ENCODE peak calls at places on chromosomes 5 and 9, in seven cellular contexts. One of them, this sample, is unnamed.

GRCh38 chr9:14173730-14174129 is 140.2 kb downstream of the NFIB start:
- DNase-seq in CD8-positive, alpha-beta T cell: no peak
- DNase-seq in naive thymus-derived CD4-positive, alpha-beta T cell: no peak
- DNase-seq in KBM-7: no peak
- DNase-seq in fibroblast of pulmonary artery: no peak
- DNase-seq in progenitor cell of endocrine pancreas: no peak
- DNase-seq in Calu3: no peak
- DNase-seq in this sample: no peak

GRCh38 chr5:150642567-150642927 is 2.1 kb downstream of the SYNPO start:
- DNase-seq in progenitor cell of endocrine pancreas: no peak
- DNase-seq in CD8-positive, alpha-beta T cell: no peak
- DNase-seq in Calu3: peak; percentile 67
- DNase-seq in KBM-7: no peak
- DNase-seq in fibroblast of pulmonary artery: peak; percentile 95
- DNase-seq in naive thymus-derived CD4-positive, alpha-beta T cell: no peak
- DNase-seq in this sample: peak; percentile 97

GRCh38 chr9:86946712-86947145 is 577 bp downstream of the GAS1 start:
- DNase-seq in fibroblast of pulmonary artery: peak; percentile 66
- DNase-seq in naive thymus-derived CD4-positive, alpha-beta T cell: peak; percentile 46
- DNase-seq in CD8-positive, alpha-beta T cell: peak; percentile 44
- DNase-seq in Calu3: no peak
- DNase-seq in KBM-7: peak; percentile 61
- DNase-seq in progenitor cell of endocrine pancreas: no peak
- DNase-seq in this sample: peak; percentile 51

GRCh38 chr5:125180222-125180621 is 433.8 kb upstream of the ZNF608 start:
- DNase-seq in naive thymus-derived CD4-positive, alpha-beta T cell: no peak
- DNase-seq in KBM-7: no peak
- DNase-seq in CD8-positive, alpha-beta T cell: no peak
- DNase-seq in progenitor cell of endocrine pancreas: no peak
- DNase-seq in fibroblast of pulmonary artery: peak; percentile 63
- DNase-seq in Calu3: no peak
- DNase-seq in this sample: no peak

GRCh38 chr9:111598730-111599091 is 736 bp downstream of the PTGR1 start:
- DNase-seq in Calu3: no peak
- DNase-seq in fibroblast of pulmonary artery: peak; percentile 63
- DNase-seq in progenitor cell of endocrine pancreas: no peak
- DNase-seq in naive thymus-derived CD4-positive, alpha-beta T cell: no peak
- DNase-seq in KBM-7: peak; percentile 34
- DNase-seq in CD8-positive, alpha-beta T cell: no peak
- DNase-seq in this sample: peak; percentile 28

GRCh38 chr9:97332993-97333392 is 25.5 kb downstream of the CCDC180 start:
- DNase-seq in progenitor cell of endocrine pancreas: no peak
- DNase-seq in Calu3: no peak
- DNase-seq in CD8-positive, alpha-beta T cell: no peak
- DNase-seq in KBM-7: no peak
- DNase-seq in fibroblast of pulmonary artery: no peak
- DNase-seq in naive thymus-derived CD4-positive, alpha-beta T cell: no peak
- DNase-seq in this sample: no peak

GRCh38 chr9:136950656-136951030 is 1.4 kb upstream of the LCN12 start:
- DNase-seq in Calu3: no peak
- DNase-seq in CD8-positive, alpha-beta T cell: no peak
- DNase-seq in progenitor cell of endocrine pancreas: no peak
- DNase-seq in KBM-7: no peak
- DNase-seq in fibroblast of pulmonary artery: no peak
- DNase-seq in naive thymus-derived CD4-positive, alpha-beta T cell: no peak
- DNase-seq in this sample: no peak

GRCh38 chr9:69131682-69132081 is 42.4 kb upstream of the TJP2 start:
- DNase-seq in fibroblast of pulmonary artery: peak; percentile 93
- DNase-seq in Calu3: peak; percentile 25
- DNase-seq in KBM-7: no peak
- DNase-seq in CD8-positive, alpha-beta T cell: no peak
- DNase-seq in naive thymus-derived CD4-positive, alpha-beta T cell: no peak
- DNase-seq in progenitor cell of endocrine pancreas: no peak
- DNase-seq in this sample: no peak

GRCh38 chr5:121962347-121962670 is 534 bp downstream of the SRFBP1 start:
- DNase-seq in Calu3: no peak
- DNase-seq in KBM-7: peak; percentile 52
- DNase-seq in fibroblast of pulmonary artery: no peak
- DNase-seq in progenitor cell of endocrine pancreas: no peak
- DNase-seq in naive thymus-derived CD4-positive, alpha-beta T cell: no peak
- DNase-seq in CD8-positive, alpha-beta T cell: no peak
- DNase-seq in this sample: no peak

GRCh38 chr5:91468643-91469422 is 85.7 kb upstream of the ARRDC3 start:
- DNase-seq in fibroblast of pulmonary artery: peak; percentile 3
- DNase-seq in Calu3: no peak
- DNase-seq in progenitor cell of endocrine pancreas: no peak
- DNase-seq in naive thymus-derived CD4-positive, alpha-beta T cell: no peak
- DNase-seq in KBM-7: peak; percentile 50
- DNase-seq in CD8-positive, alpha-beta T cell: no peak
- DNase-seq in this sample: no peak

GRCh38 chr5:84603557-84604185 is 219.0 kb upstream of the EDIL3 start:
- DNase-seq in naive thymus-derived CD4-positive, alpha-beta T cell: no peak
- DNase-seq in fibroblast of pulmonary artery: peak; percentile 60
- DNase-seq in CD8-positive, alpha-beta T cell: no peak
- DNase-seq in KBM-7: no peak
- DNase-seq in Calu3: no peak
- DNase-seq in progenitor cell of endocrine pancreas: no peak
- DNase-seq in this sample: peak; percentile 24

GRCh38 chr5:155027993-155028629 is 14.6 kb downstream of the KIF4B start:
- DNase-seq in KBM-7: no peak
- DNase-seq in fibroblast of pulmonary artery: peak; percentile 38
- DNase-seq in CD8-positive, alpha-beta T cell: no peak
- DNase-seq in progenitor cell of endocrine pancreas: no peak
- DNase-seq in Calu3: peak; percentile 32
- DNase-seq in naive thymus-derived CD4-positive, alpha-beta T cell: no peak
- DNase-seq in this sample: no peak

GRCh38 chr5:177100714-177101121 is 14.0 kb downstream of the FGFR4 start:
- DNase-seq in fibroblast of pulmonary artery: no peak
- DNase-seq in KBM-7: no peak
- DNase-seq in progenitor cell of endocrine pancreas: no peak
- DNase-seq in naive thymus-derived CD4-positive, alpha-beta T cell: no peak
- DNase-seq in CD8-positive, alpha-beta T cell: no peak
- DNase-seq in Calu3: no peak
- DNase-seq in this sample: no peak

GRCh38 chr5:59117320-59117719 is 534.4 kb downstream of the RAB3C start:
- DNase-seq in progenitor cell of endocrine pancreas: no peak
- DNase-seq in fibroblast of pulmonary artery: no peak
- DNase-seq in Calu3: no peak
- DNase-seq in KBM-7: no peak
- DNase-seq in CD8-positive, alpha-beta T cell: no peak
- DNase-seq in naive thymus-derived CD4-positive, alpha-beta T cell: no peak
- DNase-seq in this sample: no peak

GRCh38 chr5:66230551-66230950 is 86.5 kb downstream of the SREK1 start:
- DNase-seq in KBM-7: peak; percentile 11
- DNase-seq in naive thymus-derived CD4-positive, alpha-beta T cell: no peak
- DNase-seq in progenitor cell of endocrine pancreas: no peak
- DNase-seq in CD8-positive, alpha-beta T cell: no peak
- DNase-seq in Calu3: peak; percentile 21
- DNase-seq in fibroblast of pulmonary artery: peak; percentile 21
- DNase-seq in this sample: no peak

GRCh38 chr5:54224083-54224836 is 86.1 kb downstream of the ARL15 start:
- DNase-seq in KBM-7: peak; percentile 95
- DNase-seq in naive thymus-derived CD4-positive, alpha-beta T cell: no peak
- DNase-seq in fibroblast of pulmonary artery: peak; percentile 22
- DNase-seq in progenitor cell of endocrine pancreas: no peak
- DNase-seq in Calu3: no peak
- DNase-seq in CD8-positive, alpha-beta T cell: no peak
- DNase-seq in this sample: no peak

GRCh38 chr9:121073038-121073437 is 1.7 kb upstream of the CNTRL start:
- DNase-seq in Calu3: no peak
- DNase-seq in KBM-7: peak; percentile 65
- DNase-seq in naive thymus-derived CD4-positive, alpha-beta T cell: no peak
- DNase-seq in CD8-positive, alpha-beta T cell: no peak
- DNase-seq in progenitor cell of endocrine pancreas: no peak
- DNase-seq in fibroblast of pulmonary artery: peak; percentile 93
- DNase-seq in this sample: no peak

GRCh38 chr5:115459844-115460243 is 84.7 kb downstream of the FEM1C start:
- DNase-seq in fibroblast of pulmonary artery: no peak
- DNase-seq in KBM-7: no peak
- DNase-seq in progenitor cell of endocrine pancreas: no peak
- DNase-seq in CD8-positive, alpha-beta T cell: no peak
- DNase-seq in Calu3: no peak
- DNase-seq in naive thymus-derived CD4-positive, alpha-beta T cell: no peak
- DNase-seq in this sample: peak; percentile 45

GRCh38 chr5:56288880-56289601 is 55.9 kb upstream of the ANKRD55 start:
- DNase-seq in naive thymus-derived CD4-positive, alpha-beta T cell: no peak
- DNase-seq in CD8-positive, alpha-beta T cell: no peak
- DNase-seq in fibroblast of pulmonary artery: no peak
- DNase-seq in KBM-7: no peak
- DNase-seq in Calu3: no peak
- DNase-seq in progenitor cell of endocrine pancreas: no peak
- DNase-seq in this sample: no peak

GRCh38 chr9:137128158-137129088 is 10.5 kb upstream of the GRIN1 start:
- DNase-seq in CD8-positive, alpha-beta T cell: no peak
- DNase-seq in Calu3: no peak
- DNase-seq in naive thymus-derived CD4-positive, alpha-beta T cell: no peak
- DNase-seq in fibroblast of pulmonary artery: no peak
- DNase-seq in KBM-7: no peak
- DNase-seq in progenitor cell of endocrine pancreas: no peak
- DNase-seq in this sample: no peak

GRCh38 chr5:133509742-133510079 is 102.6 kb downstream of the FSTL4 start:
- DNase-seq in naive thymus-derived CD4-positive, alpha-beta T cell: no peak
- DNase-seq in progenitor cell of endocrine pancreas: no peak
- DNase-seq in KBM-7: no peak
- DNase-seq in fibroblast of pulmonary artery: no peak
- DNase-seq in Calu3: no peak
- DNase-seq in CD8-positive, alpha-beta T cell: no peak
- DNase-seq in this sample: no peak

GRCh38 chr5:126577415-126577814 is 17.6 kb downstream of the ALDH7A1 start:
- DNase-seq in naive thymus-derived CD4-positive, alpha-beta T cell: no peak
- DNase-seq in KBM-7: no peak
- DNase-seq in progenitor cell of endocrine pancreas: no peak
- DNase-seq in CD8-positive, alpha-beta T cell: no peak
- DNase-seq in fibroblast of pulmonary artery: no peak
- DNase-seq in Calu3: no peak
- DNase-seq in this sample: no peak

GRCh38 chr5:132354828-132355765 is 14.4 kb upstream of the SLC22A5 start:
- DNase-seq in KBM-7: no peak
- DNase-seq in CD8-positive, alpha-beta T cell: no peak
- DNase-seq in progenitor cell of endocrine pancreas: no peak
- DNase-seq in naive thymus-derived CD4-positive, alpha-beta T cell: no peak
- DNase-seq in Calu3: no peak
- DNase-seq in fibroblast of pulmonary artery: no peak
- DNase-seq in this sample: no peak

GRCh38 chr9:86968258-86968920 is 21.1 kb upstream of the GAS1 start:
- DNase-seq in KBM-7: no peak
- DNase-seq in fibroblast of pulmonary artery: peak; percentile 56
- DNase-seq in progenitor cell of endocrine pancreas: no peak
- DNase-seq in naive thymus-derived CD4-positive, alpha-beta T cell: no peak
- DNase-seq in CD8-positive, alpha-beta T cell: no peak
- DNase-seq in Calu3: no peak
- DNase-seq in this sample: no peak

GRCh38 chr9:27094640-27095039 is 14.4 kb upstream of the TEK start:
- DNase-seq in naive thymus-derived CD4-positive, alpha-beta T cell: no peak
- DNase-seq in fibroblast of pulmonary artery: peak; percentile 64
- DNase-seq in Calu3: no peak
- DNase-seq in KBM-7: no peak
- DNase-seq in CD8-positive, alpha-beta T cell: no peak
- DNase-seq in progenitor cell of endocrine pancreas: no peak
- DNase-seq in this sample: peak; percentile 79